ENCODE peak calls at places on chromosomes 13 and 19, in five cellular contexts. H is ascending aorta, R is pancreas, P is neural progenitor cell, L is neural crest cell. Z is an unnamed sample.
A peak's percentile ranks its signal among the peaks of the same experiment; 100 is the strongest.

GRCh38 chr13:40786568-40786996 is 2.8 kb upstream of the SLC25A15 start:
- DNase-seq in L (no peak), H (no peak), R (no peak), P (no peak), Z (no peak)

GRCh38 chr13:91313103-91313502 is 34.4 kb upstream of the MIR17HG start:
- DNase-seq in P (peak; percentile 56), R (no peak), H (no peak), L (no peak), Z (no peak)

GRCh38 chr13:30681489-30682242 is 53.7 kb upstream of the ALOX5AP start:
- DNase-seq in H (no peak), R (no peak), L (no peak), P (no peak), Z (no peak)

GRCh38 chr19:42466521-42467436 is 24.0 kb upstream of the CXCL17 start:
- DNase-seq in L (no peak), H (no peak), P (no peak), R (no peak), Z (no peak)

GRCh38 chr19:2171349-2172145 is 7.8 kb downstream of the DOT1L start:
- DNase-seq in L (no peak), H (no peak), R (peak; percentile 82), P (peak; percentile 45), Z (peak; percentile 57)

GRCh38 chr19:29667941-29668340 is 2.7 kb downstream of the PLEKHF1 start:
- DNase-seq in L (no peak), P (no peak), R (no peak), H (no peak), Z (no peak)

GRCh38 chr13:109869312-109870237 is 83.2 kb upstream of the IRS2 start:
- DNase-seq in P (no peak), R (peak; percentile 95), L (no peak), H (no peak), Z (no peak)

GRCh38 chr13:76884167-76884566 is 2.0 kb downstream of the KCTD12 start:
- DNase-seq in P (peak; percentile 49), R (no peak), L (no peak), H (no peak), Z (peak; percentile 37)

GRCh38 chr13:25037057-25037813 is 58.7 kb upstream of the PABPC3 start:
- DNase-seq in L (peak; percentile 60), R (no peak), H (no peak), P (peak; percentile 82), Z (peak; percentile 58)

GRCh38 chr13:40483601-40484000 is 182.8 kb downstream of the FOXO1 start:
- DNase-seq in H (no peak), R (no peak), P (no peak), L (no peak), Z (no peak)

GRCh38 chr19:8518536-8518935 is 4.6 kb upstream of the ZNF414 start:
- DNase-seq in R (no peak), H (no peak), P (no peak), L (no peak), Z (no peak)

GRCh38 chr19:38130399-38130798 is 93.6 kb downstream of the DPF1 start:
- DNase-seq in R (no peak), H (no peak), P (no peak), L (no peak), Z (no peak)

GRCh38 chr19:38132781-38133180 is 91.2 kb downstream of the DPF1 start:
- DNase-seq in L (no peak), R (peak; percentile 18), P (no peak), H (no peak), Z (no peak)

GRCh38 chr19:38135150-38135998 is 88.6 kb downstream of the DPF1 start:
- DNase-seq in R (no peak), H (no peak), P (peak; percentile 26), L (no peak), Z (no peak)

GRCh38 chr19:38139122-38139521 is 84.9 kb downstream of the DPF1 start:
- DNase-seq in L (no peak), P (no peak), R (no peak), H (no peak), Z (no peak)

GRCh38 chr19:38134538-38135149 is 89.4 kb downstream of the DPF1 start:
- DNase-seq in P (peak; percentile 78), R (no peak), H (no peak), L (peak; percentile 57), Z (peak; percentile 39)
- TF ChIP-seq CTCF in P (peak; percentile 66), R (peak; percentile 8), H (peak; percentile 24), L (peak; percentile 69), Z (peak; percentile 77)

DNA sequence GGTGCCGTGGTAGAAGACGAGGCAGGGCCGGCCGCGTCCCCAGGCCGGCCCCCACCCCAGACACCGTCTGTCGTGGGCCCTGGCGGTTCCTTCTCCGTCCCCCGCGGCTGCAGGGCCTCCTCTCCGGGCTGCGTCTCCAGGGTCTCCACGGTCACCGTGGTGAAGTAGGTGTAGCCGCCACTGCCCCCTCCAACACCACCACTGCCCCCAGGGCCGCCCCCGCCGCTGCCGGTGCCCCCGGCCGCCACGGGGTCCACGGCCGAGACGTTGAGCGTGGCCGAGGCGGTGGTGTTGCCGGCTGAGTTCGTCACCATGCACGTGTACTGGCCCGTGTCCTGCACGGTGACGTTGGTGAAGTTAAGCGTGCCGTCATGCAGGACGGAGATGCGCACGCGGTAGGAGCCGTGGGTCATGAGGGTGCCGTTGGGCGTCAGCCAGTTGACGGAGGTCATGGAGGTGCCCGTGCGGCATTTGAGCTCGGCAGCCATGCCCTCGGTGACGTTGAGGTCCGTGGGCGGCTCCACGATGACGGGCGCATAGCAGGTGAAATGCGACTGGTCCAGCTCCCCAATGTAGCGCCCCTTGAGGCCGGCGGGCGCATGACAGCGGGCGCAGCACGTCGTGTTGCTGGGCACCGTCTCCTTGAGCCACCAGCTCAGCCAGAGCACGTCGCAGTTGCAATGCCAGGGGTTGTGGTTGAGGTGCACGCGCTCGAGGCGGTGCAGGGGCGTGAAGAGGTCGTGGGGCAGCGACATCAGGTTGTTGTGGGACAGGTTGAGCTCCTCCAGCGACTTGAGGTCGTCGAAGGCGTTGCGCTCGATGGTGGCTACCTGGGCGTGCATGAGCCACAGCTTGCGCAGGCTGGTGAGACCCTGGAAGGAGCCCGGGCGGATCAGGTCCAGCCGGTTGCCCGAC is 4.6 kb upstream of the ASPDH start:
- DNase-seq in H (no peak), L (no peak), R (no peak), P (no peak), Z (no peak)
- TF ChIP-seq CTCF in H (no peak), L (peak; percentile 37), R (no peak), P (peak; percentile 36), Z (peak; percentile 34)

GRCh38 chr13:96796234-96796633 is 198.0 kb downstream of the OXGR1 start:
- DNase-seq in P (no peak), H (no peak), L (no peak), R (no peak), Z (no peak)
- TF ChIP-seq CTCF in P (peak; percentile 20), H (no peak), L (peak; percentile 37), R (no peak), Z (peak; percentile 20)

DNA sequence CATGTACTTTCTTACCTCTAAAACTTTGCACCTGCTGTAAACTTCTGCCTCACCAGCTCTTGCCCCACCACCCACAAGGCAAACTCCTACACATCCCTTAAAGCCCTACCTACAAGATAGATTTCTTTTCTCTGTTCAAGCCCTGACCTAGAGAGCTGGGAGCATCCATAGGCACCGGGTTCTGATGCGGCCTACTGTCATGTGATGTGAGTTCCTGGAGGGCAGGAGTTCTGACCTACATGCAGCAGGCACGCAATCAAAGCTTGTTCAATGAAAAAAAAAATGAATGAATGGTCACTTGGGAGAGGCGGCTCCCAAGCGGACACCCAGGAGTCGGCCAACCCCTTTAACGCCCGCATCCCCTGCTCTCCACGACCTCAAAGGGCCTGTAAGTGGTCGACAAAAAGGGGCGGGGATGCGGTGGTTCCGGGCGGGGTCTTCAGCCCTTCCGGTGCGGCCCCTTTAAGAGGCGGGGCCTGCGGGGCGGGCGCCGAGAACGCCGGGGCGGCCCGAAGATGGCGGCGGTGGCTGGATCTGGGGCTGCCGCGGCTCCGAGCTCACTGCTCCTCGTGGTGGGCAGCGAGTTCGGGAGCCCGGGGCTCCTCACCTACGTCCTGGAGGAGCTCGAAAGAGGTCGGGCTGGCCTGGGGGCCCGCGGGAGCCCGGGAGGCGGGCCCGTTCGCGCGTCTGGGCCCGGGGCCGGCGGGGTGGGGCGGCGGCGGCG is at the start of gene MAP1S:
- DNase-seq in R (peak; percentile 75), H (no peak), L (peak; percentile 82), P (peak; percentile 96), Z (peak; percentile 91)
- TF ChIP-seq CTCF in R (no peak), H (no peak), L (no peak), P (no peak), Z (no peak)

GRCh38 chr19:3234800-3235199 is 10.3 kb downstream of the CELF5 start:
- DNase-seq in P (no peak), H (no peak), L (no peak), R (no peak), Z (no peak)
- TF ChIP-seq CTCF in P (peak; percentile 43), H (no peak), L (peak; percentile 38), R (no peak), Z (no peak)